ENCODE peak calls at places on chromosomes 3 and 15, in four cellular contexts. W is fibroblast of lung, N is IMR-90, R is OCI-LY7. O is an unnamed sample.
A peak's percentile ranks its signal among the peaks of the same experiment; 100 is the strongest.

GRCh38 chr3:51311055-51311454 is 74.0 kb upstream of the MANF start:
- DNase-seq in N (peak; percentile 33), W (peak; percentile 23), R (peak; percentile 17), O (no peak)

GRCh38 chr15:68126415-68126814 is 72.3 kb downstream of the PIAS1 start:
- DNase-seq in R (no peak), W (no peak), N (no peak), O (no peak)

GRCh38 chr15:27127834-27128570 is 157.0 kb downstream of the GABRG3 start:
- DNase-seq in R (no peak), N (no peak), W (peak; percentile 24), O (no peak)

GRCh38 chr3:21705769-21706168 is 45.2 kb downstream of the ZNF385D start:
- DNase-seq in W (peak; percentile 90), N (peak; percentile 69), R (no peak), O (no peak)

GRCh38 chr3:151501171-151501790 is 40.4 kb upstream of the IGSF10 start:
- DNase-seq in W (no peak), R (no peak), N (peak; percentile 3), O (no peak)

GRCh38 chr3:122091602-122092006 is 36.4 kb downstream of the CD86 start:
- DNase-seq in N (no peak), W (no peak), R (peak; percentile 81), O (no peak)

GRCh38 chr3:156553705-156554356 is 1.1 kb downstream of the SSR3 start:
- DNase-seq in W (peak; percentile 88), N (peak; percentile 84), R (peak; percentile 24), O (peak; percentile 33)

GRCh38 chr3:99499235-99499798 is 139.1 kb upstream of the COL8A1 start:
- DNase-seq in R (peak; percentile 15), W (peak; percentile 54), N (peak; percentile 73), O (no peak)

GRCh38 chr3:58683001-58683845 is 16.6 kb upstream of the FAM3D start:
- DNase-seq in R (no peak), N (peak; percentile 61), W (peak; percentile 90), O (no peak)

GRCh38 chr3:23219117-23219516 is 16.0 kb downstream of the UBE2E2 start:
- DNase-seq in W (peak; percentile 59), N (no peak), R (no peak), O (no peak)

GRCh38 chr15:85114886-85115285 is 133.2 kb downstream of the PDE8A start:
- DNase-seq in R (no peak), N (no peak), W (no peak), O (no peak)

GRCh38 chr15:77719450-77719849 is 86.7 kb upstream of the LINGO1 start:
- DNase-seq in W (no peak), N (no peak), R (no peak), O (no peak)

GRCh38 chr3:120637836-120638559 is 41.9 kb downstream of the NDUFB4 start:
- DNase-seq in N (peak; percentile 40), R (no peak), W (no peak), O (no peak)

GRCh38 chr3:158110658-158111018 is 749 bp downstream of the RSRC1 start:
- DNase-seq in N (no peak), R (no peak), W (no peak), O (no peak)

GRCh38 chr15:27454281-27455060 is 483.5 kb downstream of the GABRG3 start:
- DNase-seq in R (no peak), N (peak; percentile 54), W (peak; percentile 97), O (no peak)

DNA sequence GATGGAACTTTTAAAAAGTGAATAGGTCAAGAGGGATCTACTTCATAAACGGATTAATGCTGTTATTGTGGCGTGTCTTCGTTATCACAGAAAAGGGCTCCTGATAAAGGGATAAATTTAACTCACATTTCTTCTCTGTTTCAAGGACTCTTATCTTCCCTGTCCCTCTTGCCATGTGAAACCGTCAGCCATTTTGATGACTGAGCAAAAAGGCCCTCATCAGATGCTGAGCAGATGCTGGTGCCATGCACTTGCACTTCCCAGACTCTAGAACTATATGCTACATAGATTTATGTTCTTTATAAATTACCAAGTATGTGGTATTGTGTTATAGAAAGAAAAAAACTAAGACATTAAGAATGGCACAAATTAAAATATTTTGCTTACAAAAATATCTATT is 1011.8 kb upstream of the GBE1 start:
- DNase-seq in R (no peak), W (no peak), N (no peak), O (no peak)
- H2AFZ ChIP-seq in R (no peak overlapping the region), W (no peak overlapping the region), N (no peak overlapping the region), O (no peak overlapping the region)

DNA sequence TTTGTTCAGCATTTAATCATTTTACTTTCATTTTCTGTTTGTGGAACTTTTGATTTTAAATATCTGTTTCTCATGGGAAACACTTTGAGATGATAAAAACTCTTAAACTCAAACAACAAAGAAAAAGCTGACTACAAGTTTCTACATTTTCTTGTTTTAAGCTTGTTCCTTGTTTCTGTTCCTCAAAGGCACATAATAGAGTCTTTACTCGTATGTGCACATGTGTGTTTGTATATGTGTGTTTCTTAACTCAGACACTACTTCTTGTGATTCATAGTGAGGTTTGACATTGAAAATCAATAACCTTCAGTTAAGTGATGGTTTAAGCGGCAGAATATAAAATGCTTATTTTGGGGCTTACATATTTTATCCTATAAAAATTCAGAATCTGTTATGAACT is 786.7 kb upstream of the EPHA6 start:
- DNase-seq in R (no peak), N (no peak), W (no peak), O (no peak)
- H2AFZ ChIP-seq in R (no peak overlapping the region), N (no peak overlapping the region), W (no peak overlapping the region), O (no peak overlapping the region)

GRCh38 chr3:69822501-69822900 is 83.2 kb downstream of the MITF start:
- DNase-seq in W (peak; percentile 43), R (no peak), N (no peak), O (no peak)
- H2AFZ ChIP-seq in W (no peak overlapping the region), R (no peak overlapping the region), N (no peak overlapping the region), O (no peak overlapping the region)

GRCh38 chr3:102471001-102471400 is 36.2 kb downstream of the ZPLD1 start:
- DNase-seq in N (no peak), R (peak; percentile 4), W (no peak), O (no peak)
- H2AFZ ChIP-seq in N (no peak overlapping the region), R (no peak overlapping the region), W (no peak overlapping the region), O (no peak overlapping the region)

DNA sequence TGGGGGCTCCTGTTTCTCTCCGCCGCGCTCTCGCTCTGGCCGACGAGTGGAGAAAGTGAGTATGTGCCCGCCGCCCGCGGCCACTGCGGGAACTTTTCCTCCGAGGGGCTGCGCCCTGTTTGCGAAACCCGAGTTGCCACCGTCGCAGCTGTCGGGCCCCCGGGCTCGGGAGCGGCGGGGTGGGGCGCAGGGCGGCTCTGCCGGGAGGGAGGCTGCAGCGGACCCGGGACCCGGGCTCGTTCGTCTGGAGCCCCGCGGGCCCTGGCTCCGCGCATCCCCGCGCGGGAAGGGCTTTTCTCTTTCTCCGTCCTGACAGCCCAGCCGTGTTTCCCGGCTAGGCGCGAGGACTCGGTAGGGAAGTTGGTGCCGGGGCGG is 1.3 kb downstream of the IGF1R start:
- DNase-seq in N (no peak), W (peak; percentile 20), R (peak; percentile 9), O (peak; percentile 55)
- H2AFZ ChIP-seq in N (peak overlapping the region; percentile 83), W (no peak overlapping the region), R (no peak overlapping the region), O (peak overlapping the region; percentile 75)

DNA sequence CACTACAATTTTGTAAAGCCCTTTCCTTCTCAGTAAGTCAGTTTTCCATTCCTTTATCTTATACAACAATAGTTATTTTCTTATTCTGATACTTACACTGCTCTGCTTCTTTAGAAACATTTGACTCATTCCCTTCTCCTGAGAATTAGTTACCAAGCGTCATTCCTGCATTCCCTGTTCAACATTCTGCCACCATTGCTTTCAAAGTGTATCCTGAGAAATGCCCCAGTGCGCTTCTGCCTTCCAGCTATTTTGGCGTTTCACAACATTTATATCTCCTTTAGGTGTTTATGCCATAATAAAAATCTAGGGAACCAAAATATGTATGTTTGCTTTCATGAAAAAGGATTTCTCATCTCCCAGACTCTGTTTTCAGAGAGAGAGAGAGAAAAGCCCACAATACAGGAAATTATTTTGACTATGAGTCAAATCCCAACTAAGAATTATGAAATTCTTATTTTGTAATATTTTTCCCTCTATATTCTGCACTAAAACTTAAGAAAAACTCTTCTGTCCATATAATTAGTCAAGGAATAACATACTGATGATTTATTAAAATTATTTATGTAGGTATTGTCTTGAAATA is 118.2 kb upstream of the RAP2B start:
- DNase-seq in W (peak; percentile 46), R (no peak), N (peak; percentile 50), O (no peak)
- H2AFZ ChIP-seq in W (peak overlapping the region; percentile 39), R (no peak overlapping the region), N (peak overlapping the region; percentile 7), O (no peak overlapping the region)

GRCh38 chr3:102083469-102083868 is 234.2 kb downstream of the NFKBIZ start:
- DNase-seq in N (no peak), W (no peak), R (no peak), O (no peak)

GRCh38 chr3:102081587-102082289 is 232.4 kb downstream of the NFKBIZ start:
- DNase-seq in W (no peak), R (no peak), N (no peak), O (no peak)

GRCh38 chr3:102078864-102079808 is 229.8 kb downstream of the NFKBIZ start:
- DNase-seq in W (no peak), N (no peak), R (no peak), O (no peak)

GRCh38 chr3:102083971-102084370 is 234.7 kb downstream of the NFKBIZ start:
- DNase-seq in N (peak; percentile 77), W (peak; percentile 65), R (no peak), O (no peak)

DNA sequence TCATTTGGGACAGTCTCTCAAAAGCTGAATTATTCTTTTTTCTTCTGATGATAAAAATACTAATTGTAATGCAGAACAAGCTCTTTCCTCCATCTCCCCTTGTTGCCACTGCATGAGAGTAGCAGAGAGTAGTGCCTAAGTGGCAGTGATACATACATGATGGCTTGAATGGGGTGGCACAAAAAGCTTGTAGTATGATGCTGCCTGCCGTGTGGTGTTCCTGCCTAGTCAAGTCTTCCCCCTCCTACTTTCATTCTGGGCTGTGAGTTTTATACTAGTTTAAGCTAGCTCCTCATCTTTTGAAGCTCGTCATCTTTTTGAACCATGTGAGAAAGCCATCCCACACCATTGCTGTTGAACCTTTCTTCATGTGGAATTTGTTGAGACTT is 230.5 kb downstream of the NFKBIZ start:
- DNase-seq in N (no peak), R (no peak), W (no peak), O (no peak)
- H2AFZ ChIP-seq in N (no peak overlapping the region), R (no peak overlapping the region), W (no peak overlapping the region), O (no peak overlapping the region)

GRCh38 chr15:66180706-66181105 is 72.8 kb downstream of the MEGF11 start:
- DNase-seq in R (no peak), N (no peak), W (no peak), O (no peak)
- H2AFZ ChIP-seq in R (peak overlapping the region; percentile 77), N (no peak overlapping the region), W (no peak overlapping the region), O (no peak overlapping the region)

GRCh38 chr3:190013943-190014924 is 106.5 kb downstream of the P3H2 start:
- DNase-seq in N (no peak), W (peak; percentile 79), R (no peak), O (no peak)
- H2AFZ ChIP-seq in N (no peak overlapping the region), W (no peak overlapping the region), R (no peak overlapping the region), O (no peak overlapping the region)

GRCh38 chr3:24420224-24420623 is 74.4 kb downstream of the THRB start:
- DNase-seq in R (no peak), W (no peak), N (no peak), O (no peak)
- H2AFZ ChIP-seq in R (no peak overlapping the region), W (no peak overlapping the region), N (no peak overlapping the region), O (no peak overlapping the region)

O was measured in DND-41.